ENCODE peak calls at places on chromosome 1, in six cellular contexts. J is EL; K is activated naive CD4-positive, alpha-beta T cell treated with anti-CD3 and anti-CD28 coated beads, Interleukin-2, amount 10 ng/mL, durations not matched to agents 7 days and 5 days; E is activated CD8-positive, alpha-beta memory T cell treated with anti-CD3 and anti-CD28 coated beads, Interleukin-2, amount 10 ng/mL, durations not matched to agents 7 days and 5 days; W is activated naive CD8-positive, alpha-beta T cell treated with anti-CD3 and anti-CD28 coated beads, Interleukin-2, amount 50 U/mL, for 24 hours; L is stimulated activated CD8-positive, alpha-beta memory T cell treated with anti-CD3 and anti-CD28 coated beads, Interleukin-7, amount 100 ng/mL, for 1 hour. G is an unnamed sample.

GRCh38 chr1:94922756-94923465 is 4.0 kb downstream of the CNN3 start:
- DNase-seq in W (no peak), E (no peak), K (no peak), J (peak; percentile 68), L (no peak), G (no peak)

GRCh38 chr1:2168090-2168489 is 26.5 kb downstream of the FAAP20 start:
- DNase-seq in E (no peak), K (no peak), W (no peak), J (no peak), L (no peak), G (no peak)

GRCh38 chr1:50332941-50333594 is 90.2 kb downstream of the DMRTA2 start:
- DNase-seq in W (peak; percentile 62), K (peak; percentile 53), L (no peak), E (peak; percentile 48), J (peak; percentile 54), G (no peak)

GRCh38 chr1:178004926-178005391 is 35.1 kb upstream of the SEC16B start:
- DNase-seq in W (no peak), E (no peak), L (no peak), K (no peak), J (peak; percentile 42), G (no peak)

GRCh38 chr1:89908993-89909436 is 85.9 kb upstream of the ZNF326 start:
- DNase-seq in K (no peak), E (no peak), L (no peak), J (peak; percentile 84), W (no peak), G (no peak)

GRCh38 chr1:21149862-21150432 is 26.8 kb downstream of the EIF4G3 start:
- DNase-seq in E (no peak), W (no peak), K (no peak), L (no peak), J (peak; percentile 98), G (no peak)

GRCh38 chr1:44926311-44926781 is 60.0 kb downstream of the EIF2B3 start:
- DNase-seq in W (no peak), E (no peak), K (no peak), J (peak; percentile 59), L (no peak), G (no peak)

GRCh38 chr1:206590025-206590834 is 22.0 kb downstream of the EIF2D start:
- DNase-seq in E (peak; percentile 91), L (no peak), K (peak; percentile 65), J (peak; percentile 74), W (peak; percentile 59), G (no peak)

GRCh38 chr1:20480261-20481157 is 5.5 kb downstream of the CAMK2N1 start:
- DNase-seq in J (no peak), K (no peak), W (no peak), E (no peak), L (no peak), G (no peak)

GRCh38 chr1:226624526-226624925 is 76.0 kb downstream of the STUM start:
- DNase-seq in K (no peak), J (peak; percentile 92), W (no peak), L (no peak), E (no peak), G (no peak)

GRCh38 chr1:10726355-10726754 is 70.1 kb downstream of the CASZ1 start:
- DNase-seq in W (no peak), E (no peak), J (no peak), K (no peak), L (no peak), G (no peak)

GRCh38 chr1:156460525-156460924 is 40.0 kb downstream of the MEF2D start:
- DNase-seq in W (no peak), J (no peak), E (no peak), K (no peak), L (no peak), G (no peak)

GRCh38 chr1:37574834-37575479 is 18.2 kb downstream of the DNALI1 start:
- DNase-seq in L (no peak), J (peak; percentile 84), K (no peak), E (no peak), W (no peak), G (no peak)

GRCh38 chr1:94858276-94858675 is 38.1 kb downstream of the SLC44A3 start:
- DNase-seq in E (no peak), W (no peak), J (peak; percentile 58), L (no peak), K (no peak), G (no peak)

GRCh38 chr1:150979007-150979722 is 2.9 kb upstream of the ANXA9 start:
- DNase-seq in J (peak; percentile 89), W (peak; percentile 89), K (peak; percentile 94), E (peak; percentile 92), L (peak; percentile 84), G (peak; percentile 96)

GRCh38 chr1:185338719-185339622 is 21.9 kb upstream of the IVNS1ABP start:
- DNase-seq in L (no peak), E (peak; percentile 94), K (peak; percentile 77), J (no peak), W (peak; percentile 32), G (no peak)

GRCh38 chr1:8727809-8728213 is 89.6 kb downstream of the RERE start:
- DNase-seq in L (no peak), J (no peak), W (no peak), E (no peak), K (no peak), G (no peak)

GRCh38 chr1:219304227-219305226 is 130.8 kb downstream of the LYPLAL1 start:
- DNase-seq in L (no peak), J (peak; percentile 94), K (no peak), E (no peak), W (no peak), G (no peak)

GRCh38 chr1:223039990-223040389 is 103.1 kb downstream of the TLR5 start:
- DNase-seq in J (no peak), K (no peak), L (no peak), E (no peak), W (no peak), G (no peak)

G was measured in omental fat pad.